ENCODE peak calls at places on chromosome 22, in nine cellular contexts. One of them, this sample, is unnamed.

GRCh38 chr22:26169312-26170111 is at the start of gene SEZ6L:
- DNase-seq in CD8-positive, alpha-beta memory T cell: no peak
- DNase-seq in RPMI7951: no peak
- DNase-seq in stimulated activated CD4-positive, alpha-beta T cell treated with anti-CD3 and anti-CD28 coated beads, Interleukin-12 subunit alpha, Interleukin-12 subunit beta, amount 100 ng/mL, for 48 hours: no peak
- DNase-seq in T-helper 1 cell: no peak
- DNase-seq in endothelial cell: peak; percentile 47
- DNase-seq in Kasumi-1: peak; percentile 20
- DNase-seq in HS-27A: no peak
- DNase-seq in hippocampal formation: peak; percentile 54
- DNase-seq in this sample: no peak

GRCh38 chr22:44561139-44561840 is 63.3 kb upstream of the RTL6 start:
- DNase-seq in RPMI7951: no peak
- DNase-seq in T-helper 1 cell: no peak
- DNase-seq in hippocampal formation: no peak
- DNase-seq in endothelial cell: no peak
- DNase-seq in HS-27A: no peak
- DNase-seq in stimulated activated CD4-positive, alpha-beta T cell treated with anti-CD3 and anti-CD28 coated beads, Interleukin-12 subunit alpha, Interleukin-12 subunit beta, amount 100 ng/mL, for 48 hours: no peak
- DNase-seq in CD8-positive, alpha-beta memory T cell: no peak
- DNase-seq in Kasumi-1: no peak
- DNase-seq in this sample: no peak

GRCh38 chr22:24482586-24482985 is 12.5 kb upstream of the UPB1 start:
- DNase-seq in T-helper 1 cell: peak; percentile 40
- DNase-seq in CD8-positive, alpha-beta memory T cell: no peak
- DNase-seq in stimulated activated CD4-positive, alpha-beta T cell treated with anti-CD3 and anti-CD28 coated beads, Interleukin-12 subunit alpha, Interleukin-12 subunit beta, amount 100 ng/mL, for 48 hours: no peak
- DNase-seq in hippocampal formation: no peak
- DNase-seq in HS-27A: no peak
- DNase-seq in Kasumi-1: peak; percentile 25
- DNase-seq in RPMI7951: peak; percentile 48
- DNase-seq in endothelial cell: no peak
- DNase-seq in this sample: no peak

GRCh38 chr22:46673677-46674236 is 53.6 kb downstream of the GRAMD4 start:
- DNase-seq in endothelial cell: no peak
- DNase-seq in CD8-positive, alpha-beta memory T cell: no peak
- DNase-seq in hippocampal formation: no peak
- DNase-seq in Kasumi-1: no peak
- DNase-seq in RPMI7951: no peak
- DNase-seq in stimulated activated CD4-positive, alpha-beta T cell treated with anti-CD3 and anti-CD28 coated beads, Interleukin-12 subunit alpha, Interleukin-12 subunit beta, amount 100 ng/mL, for 48 hours: no peak
- DNase-seq in T-helper 1 cell: peak; percentile 26
- DNase-seq in HS-27A: no peak
- DNase-seq in this sample: no peak

GRCh38 chr22:43151251-43152000 is at the start of gene TSPO:
- DNase-seq in CD8-positive, alpha-beta memory T cell: peak; percentile 67
- DNase-seq in Kasumi-1: no peak
- DNase-seq in T-helper 1 cell: peak; percentile 46
- DNase-seq in stimulated activated CD4-positive, alpha-beta T cell treated with anti-CD3 and anti-CD28 coated beads, Interleukin-12 subunit alpha, Interleukin-12 subunit beta, amount 100 ng/mL, for 48 hours: peak; percentile 48
- DNase-seq in endothelial cell: peak; percentile 53
- DNase-seq in HS-27A: no peak
- DNase-seq in RPMI7951: peak; percentile 58
- DNase-seq in hippocampal formation: peak; percentile 85
- DNase-seq in this sample: peak; percentile 47

GRCh38 chr22:42937164-42937854 is 77.6 kb downstream of the PACSIN2 start:
- DNase-seq in HS-27A: peak; percentile 35
- DNase-seq in RPMI7951: peak; percentile 78
- DNase-seq in endothelial cell: no peak
- DNase-seq in stimulated activated CD4-positive, alpha-beta T cell treated with anti-CD3 and anti-CD28 coated beads, Interleukin-12 subunit alpha, Interleukin-12 subunit beta, amount 100 ng/mL, for 48 hours: peak; percentile 14
- DNase-seq in Kasumi-1: peak; percentile 83
- DNase-seq in hippocampal formation: no peak
- DNase-seq in T-helper 1 cell: peak; percentile 44
- DNase-seq in CD8-positive, alpha-beta memory T cell: no peak
- DNase-seq in this sample: peak; percentile 21

GRCh38 chr22:39723899-39724351 is 153.4 kb downstream of the CACNA1I start:
- DNase-seq in stimulated activated CD4-positive, alpha-beta T cell treated with anti-CD3 and anti-CD28 coated beads, Interleukin-12 subunit alpha, Interleukin-12 subunit beta, amount 100 ng/mL, for 48 hours: no peak
- DNase-seq in endothelial cell: no peak
- DNase-seq in CD8-positive, alpha-beta memory T cell: no peak
- DNase-seq in HS-27A: no peak
- DNase-seq in hippocampal formation: no peak
- DNase-seq in Kasumi-1: no peak
- DNase-seq in RPMI7951: peak; percentile 37
- DNase-seq in T-helper 1 cell: no peak
- DNase-seq in this sample: no peak

GRCh38 chr22:17965538-17966402 is 58.6 kb downstream of the MICAL3 start:
- DNase-seq in CD8-positive, alpha-beta memory T cell: no peak
- DNase-seq in stimulated activated CD4-positive, alpha-beta T cell treated with anti-CD3 and anti-CD28 coated beads, Interleukin-12 subunit alpha, Interleukin-12 subunit beta, amount 100 ng/mL, for 48 hours: no peak
- DNase-seq in endothelial cell: no peak
- DNase-seq in HS-27A: no peak
- DNase-seq in RPMI7951: peak; percentile 25
- DNase-seq in T-helper 1 cell: no peak
- DNase-seq in Kasumi-1: no peak
- DNase-seq in hippocampal formation: no peak
- DNase-seq in this sample: no peak

GRCh38 chr22:45860201-45860600 is 116.8 kb downstream of the WNT7B start:
- DNase-seq in CD8-positive, alpha-beta memory T cell: no peak
- DNase-seq in T-helper 1 cell: no peak
- DNase-seq in stimulated activated CD4-positive, alpha-beta T cell treated with anti-CD3 and anti-CD28 coated beads, Interleukin-12 subunit alpha, Interleukin-12 subunit beta, amount 100 ng/mL, for 48 hours: no peak
- DNase-seq in HS-27A: no peak
- DNase-seq in hippocampal formation: no peak
- DNase-seq in Kasumi-1: no peak
- DNase-seq in endothelial cell: no peak
- DNase-seq in RPMI7951: no peak
- DNase-seq in this sample: no peak

GRCh38 chr22:49764151-49764581 is 63.5 kb downstream of the BRD1 start:
- DNase-seq in Kasumi-1: no peak
- DNase-seq in RPMI7951: no peak
- DNase-seq in CD8-positive, alpha-beta memory T cell: no peak
- DNase-seq in HS-27A: no peak
- DNase-seq in T-helper 1 cell: no peak
- DNase-seq in endothelial cell: no peak
- DNase-seq in hippocampal formation: no peak
- DNase-seq in stimulated activated CD4-positive, alpha-beta T cell treated with anti-CD3 and anti-CD28 coated beads, Interleukin-12 subunit alpha, Interleukin-12 subunit beta, amount 100 ng/mL, for 48 hours: no peak
- DNase-seq in this sample: no peak

GRCh38 chr22:19139001-19139356 is 5.5 kb downstream of the ESS2 start:
- DNase-seq in Kasumi-1: no peak
- DNase-seq in hippocampal formation: no peak
- DNase-seq in T-helper 1 cell: no peak
- DNase-seq in HS-27A: no peak
- DNase-seq in endothelial cell: no peak
- DNase-seq in stimulated activated CD4-positive, alpha-beta T cell treated with anti-CD3 and anti-CD28 coated beads, Interleukin-12 subunit alpha, Interleukin-12 subunit beta, amount 100 ng/mL, for 48 hours: no peak
- DNase-seq in RPMI7951: no peak
- DNase-seq in CD8-positive, alpha-beta memory T cell: no peak
- DNase-seq in this sample: no peak

GRCh38 chr22:19554834-19555404 is 30.7 kb upstream of the CLDN5 start:
- DNase-seq in HS-27A: peak; percentile 9
- DNase-seq in endothelial cell: peak; percentile 50
- DNase-seq in RPMI7951: peak; percentile 60
- DNase-seq in hippocampal formation: no peak
- DNase-seq in T-helper 1 cell: no peak
- DNase-seq in Kasumi-1: no peak
- DNase-seq in CD8-positive, alpha-beta memory T cell: no peak
- DNase-seq in stimulated activated CD4-positive, alpha-beta T cell treated with anti-CD3 and anti-CD28 coated beads, Interleukin-12 subunit alpha, Interleukin-12 subunit beta, amount 100 ng/mL, for 48 hours: no peak
- DNase-seq in this sample: no peak

GRCh38 chr22:30747493-30747892 is 52.8 kb downstream of the OSBP2 start:
- DNase-seq in T-helper 1 cell: no peak
- DNase-seq in Kasumi-1: no peak
- DNase-seq in stimulated activated CD4-positive, alpha-beta T cell treated with anti-CD3 and anti-CD28 coated beads, Interleukin-12 subunit alpha, Interleukin-12 subunit beta, amount 100 ng/mL, for 48 hours: no peak
- DNase-seq in HS-27A: no peak
- DNase-seq in endothelial cell: no peak
- DNase-seq in RPMI7951: no peak
- DNase-seq in hippocampal formation: no peak
- DNase-seq in CD8-positive, alpha-beta memory T cell: no peak
- DNase-seq in this sample: no peak

GRCh38 chr22:19106886-19107729 is 15.1 kb downstream of the DGCR2 start:
- DNase-seq in RPMI7951: peak; percentile 5
- DNase-seq in HS-27A: no peak
- DNase-seq in stimulated activated CD4-positive, alpha-beta T cell treated with anti-CD3 and anti-CD28 coated beads, Interleukin-12 subunit alpha, Interleukin-12 subunit beta, amount 100 ng/mL, for 48 hours: no peak
- DNase-seq in endothelial cell: no peak
- DNase-seq in CD8-positive, alpha-beta memory T cell: no peak
- DNase-seq in Kasumi-1: no peak
- DNase-seq in hippocampal formation: no peak
- DNase-seq in T-helper 1 cell: no peak
- DNase-seq in this sample: no peak

GRCh38 chr22:19991645-19992451 is 24.8 kb downstream of the ARVCF start:
- DNase-seq in T-helper 1 cell: no peak
- DNase-seq in CD8-positive, alpha-beta memory T cell: no peak
- DNase-seq in stimulated activated CD4-positive, alpha-beta T cell treated with anti-CD3 and anti-CD28 coated beads, Interleukin-12 subunit alpha, Interleukin-12 subunit beta, amount 100 ng/mL, for 48 hours: no peak
- DNase-seq in HS-27A: no peak
- DNase-seq in RPMI7951: no peak
- DNase-seq in hippocampal formation: peak; percentile 14
- DNase-seq in Kasumi-1: no peak
- DNase-seq in endothelial cell: no peak
- DNase-seq in this sample: no peak

GRCh38 chr22:16949561-16949960 is 58.5 kb downstream of the GAB4 start:
- DNase-seq in Kasumi-1: no peak
- DNase-seq in endothelial cell: no peak
- DNase-seq in stimulated activated CD4-positive, alpha-beta T cell treated with anti-CD3 and anti-CD28 coated beads, Interleukin-12 subunit alpha, Interleukin-12 subunit beta, amount 100 ng/mL, for 48 hours: no peak
- DNase-seq in HS-27A: no peak
- DNase-seq in CD8-positive, alpha-beta memory T cell: no peak
- DNase-seq in RPMI7951: peak; percentile 65
- DNase-seq in T-helper 1 cell: peak; percentile 31
- DNase-seq in hippocampal formation: no peak
- DNase-seq in this sample: no peak

GRCh38 chr22:28181332-28181731 is 262.3 kb upstream of the PITPNB start:
- DNase-seq in endothelial cell: no peak
- DNase-seq in CD8-positive, alpha-beta memory T cell: no peak
- DNase-seq in hippocampal formation: no peak
- DNase-seq in Kasumi-1: no peak
- DNase-seq in RPMI7951: no peak
- DNase-seq in T-helper 1 cell: no peak
- DNase-seq in stimulated activated CD4-positive, alpha-beta T cell treated with anti-CD3 and anti-CD28 coated beads, Interleukin-12 subunit alpha, Interleukin-12 subunit beta, amount 100 ng/mL, for 48 hours: no peak
- DNase-seq in HS-27A: no peak
- DNase-seq in this sample: no peak